ENCODE peak calls at places on chromosome 7, in ten cellular contexts. One of them, this sample, is unnamed.

GRCh38 chr7:152367170-152367569 is 68.6 kb downstream of the KMT2C start:
- DNase-seq in substantia nigra: no peak
- DNase-seq in mesendoderm: no peak
- DNase-seq in right cardiac atrium: no peak
- DNase-seq in body of pancreas: no peak
- DNase-seq in A549: no peak
- DNase-seq in breast epithelium: no peak
- DNase-seq in CD8-positive, alpha-beta T cell: no peak
- DNase-seq in K562: no peak
- DNase-seq in effector memory CD4-positive, alpha-beta T cell: no peak
- DNase-seq in this sample: no peak

GRCh38 chr7:155361947-155362346 is 64.3 kb downstream of the INSIG1 start:
- DNase-seq in A549: no peak
- DNase-seq in CD8-positive, alpha-beta T cell: no peak
- DNase-seq in K562: no peak
- DNase-seq in body of pancreas: no peak
- DNase-seq in effector memory CD4-positive, alpha-beta T cell: no peak
- DNase-seq in breast epithelium: no peak
- DNase-seq in right cardiac atrium: no peak
- DNase-seq in substantia nigra: no peak
- DNase-seq in mesendoderm: no peak
- DNase-seq in this sample: no peak

GRCh38 chr7:135981958-135982646 is 4.9 kb upstream of the MTPN start:
- DNase-seq in effector memory CD4-positive, alpha-beta T cell: no peak
- DNase-seq in K562: peak
- DNase-seq in right cardiac atrium: no peak
- DNase-seq in body of pancreas: no peak
- DNase-seq in mesendoderm: no peak
- DNase-seq in substantia nigra: no peak
- DNase-seq in CD8-positive, alpha-beta T cell: no peak
- DNase-seq in breast epithelium: no peak
- DNase-seq in A549: no peak
- DNase-seq in this sample: no peak

GRCh38 chr7:122829962-122830361 is 56.3 kb downstream of the CADPS2 start:
- DNase-seq in breast epithelium: no peak
- DNase-seq in effector memory CD4-positive, alpha-beta T cell: no peak
- DNase-seq in A549: no peak
- DNase-seq in CD8-positive, alpha-beta T cell: no peak
- DNase-seq in body of pancreas: no peak
- DNase-seq in mesendoderm: no peak
- DNase-seq in K562: no peak
- DNase-seq in substantia nigra: no peak
- DNase-seq in right cardiac atrium: no peak
- DNase-seq in this sample: no peak

GRCh38 chr7:40700653-40701475 is 566.1 kb downstream of the SUGCT start:
- DNase-seq in breast epithelium: peak
- DNase-seq in mesendoderm: peak
- DNase-seq in A549: no peak
- DNase-seq in body of pancreas: no peak
- DNase-seq in right cardiac atrium: no peak
- DNase-seq in K562: no peak
- DNase-seq in substantia nigra: no peak
- DNase-seq in CD8-positive, alpha-beta T cell: no peak
- DNase-seq in effector memory CD4-positive, alpha-beta T cell: no peak
- DNase-seq in this sample: no peak

GRCh38 chr7:30968747-30969603 is 5.2 kb downstream of the GHRHR start:
- DNase-seq in effector memory CD4-positive, alpha-beta T cell: no peak
- DNase-seq in substantia nigra: no peak
- DNase-seq in body of pancreas: no peak
- DNase-seq in K562: no peak
- DNase-seq in CD8-positive, alpha-beta T cell: no peak
- DNase-seq in mesendoderm: no peak
- DNase-seq in breast epithelium: no peak
- DNase-seq in right cardiac atrium: no peak
- DNase-seq in A549: no peak
- DNase-seq in this sample: no peak

GRCh38 chr7:39560398-39560797 is 5.8 kb upstream of the YAE1 start:
- DNase-seq in body of pancreas: no peak
- DNase-seq in breast epithelium: no peak
- DNase-seq in CD8-positive, alpha-beta T cell: no peak
- DNase-seq in effector memory CD4-positive, alpha-beta T cell: no peak
- DNase-seq in K562: peak
- DNase-seq in substantia nigra: no peak
- DNase-seq in A549: no peak
- DNase-seq in right cardiac atrium: no peak
- DNase-seq in mesendoderm: no peak
- DNase-seq in this sample: no peak

GRCh38 chr7:39085590-39086049 is 107.9 kb downstream of the POU6F2 start:
- DNase-seq in K562: peak
- DNase-seq in effector memory CD4-positive, alpha-beta T cell: no peak
- DNase-seq in A549: no peak
- DNase-seq in CD8-positive, alpha-beta T cell: no peak
- DNase-seq in right cardiac atrium: peak
- DNase-seq in breast epithelium: no peak
- DNase-seq in body of pancreas: no peak
- DNase-seq in substantia nigra: no peak
- DNase-seq in mesendoderm: peak
- DNase-seq in this sample: no peak

GRCh38 chr7:56026538-56026937 is 24.7 kb downstream of the PSPH start:
- DNase-seq in breast epithelium: no peak
- DNase-seq in body of pancreas: no peak
- DNase-seq in right cardiac atrium: no peak
- DNase-seq in A549: no peak
- DNase-seq in K562: no peak
- DNase-seq in substantia nigra: no peak
- DNase-seq in mesendoderm: no peak
- DNase-seq in CD8-positive, alpha-beta T cell: no peak
- DNase-seq in effector memory CD4-positive, alpha-beta T cell: no peak
- DNase-seq in this sample: no peak

GRCh38 chr7:69577221-69577620 is 21.1 kb upstream of the AUTS2 start:
- DNase-seq in CD8-positive, alpha-beta T cell: no peak
- DNase-seq in body of pancreas: no peak
- DNase-seq in effector memory CD4-positive, alpha-beta T cell: no peak
- DNase-seq in mesendoderm: no peak
- DNase-seq in K562: no peak
- DNase-seq in breast epithelium: no peak
- DNase-seq in right cardiac atrium: no peak
- DNase-seq in substantia nigra: no peak
- DNase-seq in A549: no peak
- DNase-seq in this sample: no peak

GRCh38 chr7:101614098-101614938 is 14.8 kb downstream of the MYL10 start:
- DNase-seq in CD8-positive, alpha-beta T cell: no peak
- DNase-seq in mesendoderm: peak
- DNase-seq in A549: no peak
- DNase-seq in body of pancreas: no peak
- DNase-seq in breast epithelium: no peak
- DNase-seq in substantia nigra: no peak
- DNase-seq in K562: no peak
- DNase-seq in effector memory CD4-positive, alpha-beta T cell: no peak
- DNase-seq in right cardiac atrium: peak
- DNase-seq in this sample: no peak

GRCh38 chr7:141872931-141873330 is 31.6 kb upstream of the PRSS37 start:
- DNase-seq in A549: no peak
- DNase-seq in effector memory CD4-positive, alpha-beta T cell: no peak
- DNase-seq in substantia nigra: no peak
- DNase-seq in breast epithelium: no peak
- DNase-seq in CD8-positive, alpha-beta T cell: no peak
- DNase-seq in K562: no peak
- DNase-seq in mesendoderm: no peak
- DNase-seq in right cardiac atrium: no peak
- DNase-seq in body of pancreas: no peak
- DNase-seq in this sample: no peak

GRCh38 chr7:79308176-79308575 is 145.3 kb downstream of the MAGI2 start:
- DNase-seq in effector memory CD4-positive, alpha-beta T cell: no peak
- DNase-seq in right cardiac atrium: no peak
- DNase-seq in CD8-positive, alpha-beta T cell: no peak
- DNase-seq in breast epithelium: peak
- DNase-seq in K562: no peak
- DNase-seq in A549: peak
- DNase-seq in body of pancreas: no peak
- DNase-seq in substantia nigra: no peak
- DNase-seq in mesendoderm: no peak
- DNase-seq in this sample: no peak

GRCh38 chr7:148903504-148903903 is 19.4 kb upstream of the EZH2 start:
- DNase-seq in effector memory CD4-positive, alpha-beta T cell: no peak
- DNase-seq in CD8-positive, alpha-beta T cell: no peak
- DNase-seq in K562: peak
- DNase-seq in right cardiac atrium: no peak
- DNase-seq in breast epithelium: no peak
- DNase-seq in A549: no peak
- DNase-seq in mesendoderm: no peak
- DNase-seq in substantia nigra: no peak
- DNase-seq in body of pancreas: no peak
- DNase-seq in this sample: no peak

GRCh38 chr7:47407821-47408674 is 173.9 kb downstream of the TNS3 start:
- DNase-seq in breast epithelium: no peak
- DNase-seq in A549: no peak
- DNase-seq in mesendoderm: no peak
- DNase-seq in substantia nigra: no peak
- DNase-seq in right cardiac atrium: no peak
- DNase-seq in effector memory CD4-positive, alpha-beta T cell: no peak
- DNase-seq in CD8-positive, alpha-beta T cell: no peak
- DNase-seq in K562: peak
- DNase-seq in body of pancreas: peak
- DNase-seq in this sample: no peak

GRCh38 chr7:155124706-155125105 is 54.6 kb downstream of the HTR5A start:
- DNase-seq in right cardiac atrium: no peak
- DNase-seq in effector memory CD4-positive, alpha-beta T cell: no peak
- DNase-seq in breast epithelium: no peak
- DNase-seq in A549: no peak
- DNase-seq in K562: no peak
- DNase-seq in CD8-positive, alpha-beta T cell: no peak
- DNase-seq in substantia nigra: no peak
- DNase-seq in body of pancreas: no peak
- DNase-seq in mesendoderm: no peak
- DNase-seq in this sample: no peak

GRCh38 chr7:48016641-48017040 is 12.3 kb downstream of the SUN3 start:
- DNase-seq in body of pancreas: no peak
- DNase-seq in breast epithelium: no peak
- DNase-seq in right cardiac atrium: no peak
- DNase-seq in effector memory CD4-positive, alpha-beta T cell: no peak
- DNase-seq in mesendoderm: no peak
- DNase-seq in A549: no peak
- DNase-seq in CD8-positive, alpha-beta T cell: no peak
- DNase-seq in K562: no peak
- DNase-seq in substantia nigra: no peak
- DNase-seq in this sample: no peak

GRCh38 chr7:127782075-127782474 is 130.1 kb downstream of the SND1 start:
- DNase-seq in CD8-positive, alpha-beta T cell: no peak
- DNase-seq in substantia nigra: no peak
- DNase-seq in A549: no peak
- DNase-seq in body of pancreas: no peak
- DNase-seq in right cardiac atrium: no peak
- DNase-seq in K562: no peak
- DNase-seq in mesendoderm: peak
- DNase-seq in breast epithelium: no peak
- DNase-seq in effector memory CD4-positive, alpha-beta T cell: no peak
- DNase-seq in this sample: no peak

GRCh38 chr7:64314493-64315020 is 796 bp downstream of the ZNF736 start:
- DNase-seq in breast epithelium: no peak
- DNase-seq in effector memory CD4-positive, alpha-beta T cell: no peak
- DNase-seq in body of pancreas: no peak
- DNase-seq in A549: no peak
- DNase-seq in mesendoderm: no peak
- DNase-seq in CD8-positive, alpha-beta T cell: no peak
- DNase-seq in right cardiac atrium: no peak
- DNase-seq in K562: peak
- DNase-seq in substantia nigra: no peak
- DNase-seq in this sample: no peak

DNA sequence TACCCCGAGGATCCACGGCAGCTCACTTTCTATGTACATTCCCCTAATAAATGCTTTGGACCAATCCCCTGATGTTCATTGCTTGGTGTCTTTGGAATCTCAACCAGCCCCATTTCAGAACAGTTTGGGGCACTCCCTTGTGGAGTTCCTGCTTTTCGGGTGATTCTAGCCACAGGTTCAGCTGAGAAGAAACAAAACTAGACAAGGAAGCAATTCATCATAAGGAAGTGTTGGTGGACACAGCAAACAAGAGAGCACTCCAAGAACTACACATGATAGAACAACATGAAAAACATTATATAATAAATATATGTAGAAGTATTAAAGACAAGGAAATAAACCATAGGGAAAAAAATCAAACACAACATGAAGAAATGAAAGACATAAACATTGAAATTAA is 6.0 kb upstream of the CCDC136 start:
- DNase-seq in effector memory CD4-positive, alpha-beta T cell: no peak
- DNase-seq in mesendoderm: no peak
- DNase-seq in K562: no peak
- DNase-seq in right cardiac atrium: no peak
- DNase-seq in CD8-positive, alpha-beta T cell: no peak
- DNase-seq in body of pancreas: no peak
- DNase-seq in breast epithelium: no peak
- DNase-seq in substantia nigra: no peak
- DNase-seq in A549: no peak
- DNase-seq in this sample: no peak
- H3K27ac ChIP-seq in effector memory CD4-positive, alpha-beta T cell: no peak
- H3K27ac ChIP-seq in mesendoderm: no peak
- H3K27ac ChIP-seq in K562: no peak
- H3K27ac ChIP-seq in right cardiac atrium: no peak
- H3K27ac ChIP-seq in CD8-positive, alpha-beta T cell: no peak
- H3K27ac ChIP-seq in body of pancreas: no peak
- H3K27ac ChIP-seq in breast epithelium: no peak
- H3K27ac ChIP-seq in substantia nigra: no peak
- H3K27ac ChIP-seq in A549: no peak
- H3K27ac ChIP-seq in this sample: no peak

GRCh38 chr7:99390941-99391602 is 16.5 kb downstream of the ARPC1B start:
- DNase-seq in mesendoderm: no peak
- DNase-seq in breast epithelium: no peak
- DNase-seq in K562: no peak
- DNase-seq in effector memory CD4-positive, alpha-beta T cell: no peak
- DNase-seq in body of pancreas: no peak
- DNase-seq in A549: no peak
- DNase-seq in substantia nigra: no peak
- DNase-seq in CD8-positive, alpha-beta T cell: no peak
- DNase-seq in right cardiac atrium: peak
- DNase-seq in this sample: no peak
- H3K27ac ChIP-seq in mesendoderm: no peak
- H3K27ac ChIP-seq in breast epithelium: no peak
- H3K27ac ChIP-seq in K562: no peak
- H3K27ac ChIP-seq in effector memory CD4-positive, alpha-beta T cell: no peak
- H3K27ac ChIP-seq in body of pancreas: no peak
- H3K27ac ChIP-seq in A549: no peak
- H3K27ac ChIP-seq in substantia nigra: no peak
- H3K27ac ChIP-seq in CD8-positive, alpha-beta T cell: no peak
- H3K27ac ChIP-seq in right cardiac atrium: no peak
- H3K27ac ChIP-seq in this sample: no peak

GRCh38 chr7:150562919-150563318 is 4.3 kb upstream of the GIMAP4 start:
- DNase-seq in CD8-positive, alpha-beta T cell: no peak
- DNase-seq in body of pancreas: no peak
- DNase-seq in A549: no peak
- DNase-seq in K562: no peak
- DNase-seq in effector memory CD4-positive, alpha-beta T cell: no peak
- DNase-seq in right cardiac atrium: no peak
- DNase-seq in substantia nigra: no peak
- DNase-seq in mesendoderm: no peak
- DNase-seq in breast epithelium: no peak
- DNase-seq in this sample: no peak
- H3K27ac ChIP-seq in CD8-positive, alpha-beta T cell: peak
- H3K27ac ChIP-seq in body of pancreas: no peak
- H3K27ac ChIP-seq in A549: no peak
- H3K27ac ChIP-seq in K562: no peak
- H3K27ac ChIP-seq in effector memory CD4-positive, alpha-beta T cell: peak
- H3K27ac ChIP-seq in right cardiac atrium: no peak
- H3K27ac ChIP-seq in substantia nigra: no peak
- H3K27ac ChIP-seq in mesendoderm: no peak
- H3K27ac ChIP-seq in breast epithelium: no peak
- H3K27ac ChIP-seq in this sample: no peak

GRCh38 chr7:25832456-25832855 is 319.5 kb upstream of the NFE2L3 start:
- DNase-seq in mesendoderm: no peak
- DNase-seq in breast epithelium: no peak
- DNase-seq in K562: no peak
- DNase-seq in CD8-positive, alpha-beta T cell: no peak
- DNase-seq in right cardiac atrium: no peak
- DNase-seq in A549: no peak
- DNase-seq in body of pancreas: no peak
- DNase-seq in effector memory CD4-positive, alpha-beta T cell: no peak
- DNase-seq in substantia nigra: no peak
- DNase-seq in this sample: no peak
- H3K27ac ChIP-seq in mesendoderm: no peak
- H3K27ac ChIP-seq in breast epithelium: peak
- H3K27ac ChIP-seq in K562: no peak
- H3K27ac ChIP-seq in CD8-positive, alpha-beta T cell: no peak
- H3K27ac ChIP-seq in right cardiac atrium: no peak
- H3K27ac ChIP-seq in A549: no peak
- H3K27ac ChIP-seq in body of pancreas: no peak
- H3K27ac ChIP-seq in effector memory CD4-positive, alpha-beta T cell: no peak
- H3K27ac ChIP-seq in substantia nigra: peak
- H3K27ac ChIP-seq in this sample: peak

This sample was measured in caudate nucleus.